ENCODE peak calls at places on chromosomes 2 and 18, in nine cellular contexts. One of them, this sample, is unnamed.

GRCh38 chr2:238362611-238363010 is 42.3 kb downstream of the TRAF3IP1 start:
- DNase-seq in lower lobe of right lung: no peak
- DNase-seq in testis: peak; percentile 48
- DNase-seq in Peyer's patch: no peak
- DNase-seq in A549: no peak
- DNase-seq in PC-9: no peak
- DNase-seq in adrenal gland: no peak
- DNase-seq in endodermal cell: no peak
- DNase-seq in left ventricle myocardium inferior: no peak
- DNase-seq in this sample: no peak

GRCh38 chr2:176136375-176137248 is 7.1 kb downstream of the HOXD8 start:
- DNase-seq in lower lobe of right lung: no peak
- DNase-seq in testis: peak; percentile 72
- DNase-seq in Peyer's patch: no peak
- DNase-seq in A549: peak; percentile 16
- DNase-seq in PC-9: no peak
- DNase-seq in adrenal gland: peak; percentile 64
- DNase-seq in endodermal cell: peak; percentile 74
- DNase-seq in left ventricle myocardium inferior: no peak
- DNase-seq in this sample: peak; percentile 75

GRCh38 chr2:212994976-212995375 is 156.4 kb downstream of the IKZF2 start:
- DNase-seq in lower lobe of right lung: no peak
- DNase-seq in testis: no peak
- DNase-seq in Peyer's patch: no peak
- DNase-seq in A549: no peak
- DNase-seq in PC-9: no peak
- DNase-seq in adrenal gland: no peak
- DNase-seq in endodermal cell: no peak
- DNase-seq in left ventricle myocardium inferior: no peak
- DNase-seq in this sample: no peak

GRCh38 chr18:62925031-62925688 is 209.8 kb downstream of the PHLPP1 start:
- DNase-seq in lower lobe of right lung: no peak
- DNase-seq in testis: no peak
- DNase-seq in Peyer's patch: no peak
- DNase-seq in A549: no peak
- DNase-seq in PC-9: no peak
- DNase-seq in adrenal gland: no peak
- DNase-seq in endodermal cell: no peak
- DNase-seq in left ventricle myocardium inferior: no peak
- DNase-seq in this sample: no peak

GRCh38 chr18:62425465-62426190 is 97.2 kb upstream of the ZCCHC2 start:
- DNase-seq in lower lobe of right lung: peak; percentile 66
- DNase-seq in testis: peak; percentile 87
- DNase-seq in Peyer's patch: peak; percentile 50
- DNase-seq in A549: peak; percentile 90
- DNase-seq in PC-9: peak; percentile 70
- DNase-seq in adrenal gland: peak; percentile 91
- DNase-seq in endodermal cell: peak; percentile 90
- DNase-seq in left ventricle myocardium inferior: peak; percentile 44
- DNase-seq in this sample: peak; percentile 66

GRCh38 chr2:27715318-27716165 is 51.9 kb downstream of the SLC4A1AP start:
- DNase-seq in lower lobe of right lung: no peak
- DNase-seq in testis: peak; percentile 64
- DNase-seq in Peyer's patch: no peak
- DNase-seq in A549: peak; percentile 61
- DNase-seq in PC-9: peak; percentile 78
- DNase-seq in adrenal gland: peak; percentile 56
- DNase-seq in endodermal cell: peak; percentile 69
- DNase-seq in left ventricle myocardium inferior: peak; percentile 79
- DNase-seq in this sample: peak; percentile 93

GRCh38 chr2:33363599-33364300 is 112.7 kb upstream of the RASGRP3 start:
- DNase-seq in lower lobe of right lung: no peak
- DNase-seq in testis: no peak
- DNase-seq in Peyer's patch: no peak
- DNase-seq in A549: no peak
- DNase-seq in PC-9: no peak
- DNase-seq in adrenal gland: no peak
- DNase-seq in endodermal cell: no peak
- DNase-seq in left ventricle myocardium inferior: no peak
- DNase-seq in this sample: no peak

GRCh38 chr2:240865391-240865790 is 3.2 kb upstream of the AGXT start:
- DNase-seq in lower lobe of right lung: no peak
- DNase-seq in testis: no peak
- DNase-seq in Peyer's patch: no peak
- DNase-seq in A549: no peak
- DNase-seq in PC-9: no peak
- DNase-seq in adrenal gland: no peak
- DNase-seq in endodermal cell: no peak
- DNase-seq in left ventricle myocardium inferior: no peak
- DNase-seq in this sample: no peak

GRCh38 chr2:111071480-111072143 is 49.1 kb upstream of the BCL2L11 start:
- DNase-seq in lower lobe of right lung: no peak
- DNase-seq in testis: no peak
- DNase-seq in Peyer's patch: no peak
- DNase-seq in A549: peak; percentile 12
- DNase-seq in PC-9: peak; percentile 16
- DNase-seq in adrenal gland: no peak
- DNase-seq in endodermal cell: no peak
- DNase-seq in left ventricle myocardium inferior: no peak
- DNase-seq in this sample: no peak

GRCh38 chr2:200905618-200906296 is 16.6 kb downstream of the NIF3L1 start:
- DNase-seq in lower lobe of right lung: peak; percentile 77
- DNase-seq in testis: peak; percentile 86
- DNase-seq in Peyer's patch: peak; percentile 49
- DNase-seq in A549: peak; percentile 83
- DNase-seq in PC-9: peak; percentile 64
- DNase-seq in adrenal gland: peak; percentile 72
- DNase-seq in endodermal cell: peak; percentile 87
- DNase-seq in left ventricle myocardium inferior: peak; percentile 69
- DNase-seq in this sample: peak; percentile 52

GRCh38 chr18:67217551-67218166 is 298.9 kb downstream of the DSEL start:
- DNase-seq in lower lobe of right lung: no peak
- DNase-seq in testis: peak; percentile 80
- DNase-seq in Peyer's patch: peak; percentile 34
- DNase-seq in A549: peak; percentile 44
- DNase-seq in PC-9: peak; percentile 23
- DNase-seq in adrenal gland: peak; percentile 45
- DNase-seq in endodermal cell: peak; percentile 76
- DNase-seq in left ventricle myocardium inferior: no peak
- DNase-seq in this sample: peak; percentile 58

GRCh38 chr2:178863856-178864620 is 56.8 kb upstream of the TTN start:
- DNase-seq in lower lobe of right lung: no peak
- DNase-seq in testis: peak; percentile 33
- DNase-seq in Peyer's patch: no peak
- DNase-seq in A549: no peak
- DNase-seq in PC-9: no peak
- DNase-seq in adrenal gland: peak; percentile 38
- DNase-seq in endodermal cell: peak; percentile 48
- DNase-seq in left ventricle myocardium inferior: peak; percentile 78
- DNase-seq in this sample: no peak

GRCh38 chr2:136175466-136175865 is 57.5 kb upstream of the CXCR4 start:
- DNase-seq in lower lobe of right lung: no peak
- DNase-seq in testis: no peak
- DNase-seq in Peyer's patch: no peak
- DNase-seq in A549: no peak
- DNase-seq in PC-9: no peak
- DNase-seq in adrenal gland: no peak
- DNase-seq in endodermal cell: peak; percentile 22
- DNase-seq in left ventricle myocardium inferior: no peak
- DNase-seq in this sample: no peak

DNA sequence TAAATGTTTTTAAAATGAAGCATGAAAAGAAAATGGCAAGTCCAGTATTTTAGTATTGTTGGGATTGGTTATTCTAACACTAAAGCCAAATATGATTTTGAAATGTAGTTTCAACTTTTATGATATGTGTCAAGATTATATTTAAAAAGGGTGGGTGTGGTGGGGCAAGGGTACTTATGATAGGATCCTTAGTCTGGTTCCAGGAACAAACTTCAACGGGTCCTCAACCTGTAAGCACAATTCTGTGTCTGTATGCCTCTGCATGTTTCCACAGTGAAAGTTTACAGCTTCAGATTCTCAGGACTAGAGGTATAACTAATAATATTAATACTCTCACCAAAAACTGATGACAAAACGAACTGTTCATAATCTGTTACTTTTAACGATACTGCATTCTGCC is 5.8 kb downstream of the USP34 start:
- DNase-seq in lower lobe of right lung: no peak
- DNase-seq in testis: no peak
- DNase-seq in Peyer's patch: no peak
- DNase-seq in A549: no peak
- DNase-seq in PC-9: no peak
- DNase-seq in adrenal gland: no peak
- DNase-seq in endodermal cell: peak; percentile 1
- DNase-seq in left ventricle myocardium inferior: no peak
- DNase-seq in this sample: no peak
- H3K4me3 ChIP-seq in lower lobe of right lung: no peak overlapping the region
- H3K4me3 ChIP-seq in testis: no peak overlapping the region
- H3K4me3 ChIP-seq in Peyer's patch: no peak overlapping the region
- H3K4me3 ChIP-seq in A549: no peak overlapping the region
- H3K4me3 ChIP-seq in PC-9: no peak overlapping the region
- H3K4me3 ChIP-seq in adrenal gland: no peak overlapping the region
- H3K4me3 ChIP-seq in endodermal cell: no peak overlapping the region
- H3K4me3 ChIP-seq in left ventricle myocardium inferior: no peak overlapping the region
- H3K4me3 ChIP-seq in this sample: no peak overlapping the region

GRCh38 chr2:189954989-189955388 is 107.5 kb downstream of the MSTN start:
- DNase-seq in lower lobe of right lung: no peak
- DNase-seq in testis: no peak
- DNase-seq in Peyer's patch: no peak
- DNase-seq in A549: no peak
- DNase-seq in PC-9: no peak
- DNase-seq in adrenal gland: no peak
- DNase-seq in endodermal cell: no peak
- DNase-seq in left ventricle myocardium inferior: no peak
- DNase-seq in this sample: no peak

GRCh38 chr2:189952536-189953109 is 109.9 kb downstream of the MSTN start:
- DNase-seq in lower lobe of right lung: no peak
- DNase-seq in testis: no peak
- DNase-seq in Peyer's patch: no peak
- DNase-seq in A549: no peak
- DNase-seq in PC-9: no peak
- DNase-seq in adrenal gland: no peak
- DNase-seq in endodermal cell: no peak
- DNase-seq in left ventricle myocardium inferior: no peak
- DNase-seq in this sample: no peak

DNA sequence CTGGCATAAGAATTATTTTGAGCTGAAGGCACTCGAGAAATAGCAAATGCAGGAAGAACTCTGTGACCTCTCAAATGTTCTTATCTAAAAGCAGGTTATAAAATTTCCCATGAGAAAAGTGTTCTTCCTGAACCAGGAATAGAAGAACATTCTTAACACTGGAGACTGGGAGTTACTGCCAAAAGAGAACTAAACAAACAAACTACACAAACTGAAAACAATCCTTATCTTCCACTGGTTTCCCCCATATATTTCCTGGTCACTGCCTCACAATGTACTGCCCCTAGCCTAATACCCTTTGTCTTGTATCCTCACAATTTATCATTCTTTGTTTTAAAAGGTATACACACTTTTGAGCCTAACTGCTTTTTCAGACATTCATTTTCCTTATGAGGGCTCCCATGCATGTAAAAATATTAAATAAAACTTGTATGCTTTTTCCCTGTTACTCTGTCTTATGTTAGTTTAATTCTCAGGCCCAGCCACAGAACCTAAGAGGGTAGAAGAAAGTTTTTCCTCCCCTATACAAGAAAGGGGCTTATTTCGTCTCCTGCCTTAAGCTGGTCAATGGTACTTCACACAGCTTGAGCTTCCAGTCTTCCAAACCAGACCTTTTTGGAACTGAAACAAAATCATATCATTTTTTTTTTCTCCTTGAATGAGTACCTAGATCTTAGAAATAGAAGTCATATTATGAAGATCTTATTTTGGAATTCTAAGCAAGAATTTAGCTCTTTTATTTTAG is 110.6 kb downstream of the MSTN start:
- DNase-seq in lower lobe of right lung: no peak
- DNase-seq in testis: no peak
- DNase-seq in Peyer's patch: no peak
- DNase-seq in A549: peak; percentile 15
- DNase-seq in PC-9: no peak
- DNase-seq in adrenal gland: no peak
- DNase-seq in endodermal cell: no peak
- DNase-seq in left ventricle myocardium inferior: no peak
- DNase-seq in this sample: no peak
- H3K4me3 ChIP-seq in lower lobe of right lung: no peak overlapping the region
- H3K4me3 ChIP-seq in testis: no peak overlapping the region
- H3K4me3 ChIP-seq in Peyer's patch: no peak overlapping the region
- H3K4me3 ChIP-seq in A549: no peak overlapping the region
- H3K4me3 ChIP-seq in PC-9: no peak overlapping the region
- H3K4me3 ChIP-seq in adrenal gland: no peak overlapping the region
- H3K4me3 ChIP-seq in endodermal cell: no peak overlapping the region
- H3K4me3 ChIP-seq in left ventricle myocardium inferior: no peak overlapping the region
- H3K4me3 ChIP-seq in this sample: no peak overlapping the region

DNA sequence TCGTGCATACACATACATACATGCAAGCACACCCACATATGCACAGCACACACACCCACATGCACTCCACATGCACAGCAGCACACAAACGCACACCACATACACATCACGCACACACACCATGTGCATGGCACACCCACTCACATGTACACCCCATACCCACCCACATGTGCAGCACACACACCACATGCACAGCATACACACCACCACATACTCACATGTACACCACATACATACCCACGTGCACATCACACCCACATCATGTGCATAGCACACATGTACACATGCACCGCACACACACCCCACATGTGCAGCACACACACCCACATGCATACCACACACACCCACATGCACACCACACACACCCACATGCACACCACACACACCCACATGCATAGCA is 132.0 kb upstream of the RGPD4 start:
- DNase-seq in lower lobe of right lung: no peak
- DNase-seq in testis: no peak
- DNase-seq in Peyer's patch: no peak
- DNase-seq in A549: no peak
- DNase-seq in PC-9: no peak
- DNase-seq in adrenal gland: no peak
- DNase-seq in endodermal cell: no peak
- DNase-seq in left ventricle myocardium inferior: no peak
- DNase-seq in this sample: no peak
- H3K4me3 ChIP-seq in lower lobe of right lung: no peak overlapping the region
- H3K4me3 ChIP-seq in testis: no peak overlapping the region
- H3K4me3 ChIP-seq in Peyer's patch: no peak overlapping the region
- H3K4me3 ChIP-seq in A549: no peak overlapping the region
- H3K4me3 ChIP-seq in PC-9: no peak overlapping the region
- H3K4me3 ChIP-seq in adrenal gland: no peak overlapping the region
- H3K4me3 ChIP-seq in endodermal cell: no peak overlapping the region
- H3K4me3 ChIP-seq in left ventricle myocardium inferior: no peak overlapping the region
- H3K4me3 ChIP-seq in this sample: no peak overlapping the region

GRCh38 chr18:76348267-76349066 is 146.6 kb downstream of the ZNF516 start:
- DNase-seq in lower lobe of right lung: no peak
- DNase-seq in testis: no peak
- DNase-seq in Peyer's patch: no peak
- DNase-seq in A549: no peak
- DNase-seq in PC-9: no peak
- DNase-seq in adrenal gland: no peak
- DNase-seq in endodermal cell: peak; percentile 70
- DNase-seq in left ventricle myocardium inferior: no peak
- DNase-seq in this sample: no peak
- H3K4me3 ChIP-seq in lower lobe of right lung: peak overlapping the region; percentile 28
- H3K4me3 ChIP-seq in testis: no peak overlapping the region
- H3K4me3 ChIP-seq in Peyer's patch: no peak overlapping the region
- H3K4me3 ChIP-seq in A549: no peak overlapping the region
- H3K4me3 ChIP-seq in PC-9: no peak overlapping the region
- H3K4me3 ChIP-seq in adrenal gland: no peak overlapping the region
- H3K4me3 ChIP-seq in endodermal cell: no peak overlapping the region
- H3K4me3 ChIP-seq in left ventricle myocardium inferior: peak overlapping the region; percentile 32
- H3K4me3 ChIP-seq in this sample: no peak overlapping the region

This sample was measured in SK-N-SH.